ENCODE peak calls at places on chromosomes 2 and 18, in seven cellular contexts. One of them, this sample, is unnamed.

GRCh38 chr18:35335861-35336260 is 8.4 kb downstream of the ZNF24 start:
- DNase-seq in OCI-LY7: no peak
- DNase-seq in neural progenitor cell: no peak
- DNase-seq in progenitor cell of endocrine pancreas: no peak
- DNase-seq in naive thymus-derived CD8-positive, alpha-beta T cell: no peak
- DNase-seq in germinal center: no peak
- DNase-seq in HL-60: no peak
- DNase-seq in this sample: no peak

GRCh38 chr18:394997-395383 is 105.5 kb downstream of the COLEC12 start:
- DNase-seq in progenitor cell of endocrine pancreas: no peak
- DNase-seq in naive thymus-derived CD8-positive, alpha-beta T cell: no peak
- DNase-seq in germinal center: no peak
- DNase-seq in HL-60: no peak
- DNase-seq in OCI-LY7: no peak
- DNase-seq in neural progenitor cell: no peak
- DNase-seq in this sample: no peak

GRCh38 chr2:134917958-134918517 is 584 bp upstream of the CCNT2 start:
- DNase-seq in OCI-LY7: peak
- DNase-seq in neural progenitor cell: no peak
- DNase-seq in progenitor cell of endocrine pancreas: peak
- DNase-seq in germinal center: peak
- DNase-seq in naive thymus-derived CD8-positive, alpha-beta T cell: peak
- DNase-seq in HL-60: peak
- DNase-seq in this sample: no peak

GRCh38 chr2:52334185-52334584 is 1302.3 kb upstream of the NRXN1 start:
- DNase-seq in neural progenitor cell: no peak
- DNase-seq in naive thymus-derived CD8-positive, alpha-beta T cell: no peak
- DNase-seq in germinal center: no peak
- DNase-seq in OCI-LY7: no peak
- DNase-seq in progenitor cell of endocrine pancreas: no peak
- DNase-seq in HL-60: no peak
- DNase-seq in this sample: no peak

GRCh38 chr2:70087703-70088507 is 628 bp downstream of the PCBP1 start:
- DNase-seq in progenitor cell of endocrine pancreas: peak
- DNase-seq in HL-60: peak
- DNase-seq in germinal center: peak
- DNase-seq in neural progenitor cell: peak
- DNase-seq in OCI-LY7: peak
- DNase-seq in naive thymus-derived CD8-positive, alpha-beta T cell: peak
- DNase-seq in this sample: peak

GRCh38 chr2:229910832-229911412 is 10.9 kb downstream of the TRIP12 start:
- DNase-seq in germinal center: peak
- DNase-seq in neural progenitor cell: peak
- DNase-seq in OCI-LY7: peak
- DNase-seq in progenitor cell of endocrine pancreas: no peak
- DNase-seq in naive thymus-derived CD8-positive, alpha-beta T cell: peak
- DNase-seq in HL-60: no peak
- DNase-seq in this sample: peak

GRCh38 chr18:77749189-77749588 is 499.5 kb downstream of the GALR1 start:
- DNase-seq in germinal center: peak
- DNase-seq in HL-60: no peak
- DNase-seq in progenitor cell of endocrine pancreas: no peak
- DNase-seq in naive thymus-derived CD8-positive, alpha-beta T cell: no peak
- DNase-seq in neural progenitor cell: peak
- DNase-seq in OCI-LY7: no peak
- DNase-seq in this sample: peak

GRCh38 chr2:197359859-197360258 is 49.3 kb upstream of the ANKRD44 start:
- DNase-seq in OCI-LY7: no peak
- DNase-seq in neural progenitor cell: no peak
- DNase-seq in germinal center: peak
- DNase-seq in naive thymus-derived CD8-positive, alpha-beta T cell: no peak
- DNase-seq in HL-60: no peak
- DNase-seq in progenitor cell of endocrine pancreas: no peak
- DNase-seq in this sample: no peak

GRCh38 chr2:239758325-239758877 is 266.7 kb downstream of the NDUFA10 start:
- DNase-seq in progenitor cell of endocrine pancreas: no peak
- DNase-seq in germinal center: no peak
- DNase-seq in HL-60: no peak
- DNase-seq in OCI-LY7: no peak
- DNase-seq in naive thymus-derived CD8-positive, alpha-beta T cell: no peak
- DNase-seq in neural progenitor cell: no peak
- DNase-seq in this sample: no peak

GRCh38 chr2:56531668-56532420 is 348.1 kb downstream of the CCDC85A start:
- DNase-seq in HL-60: no peak
- DNase-seq in OCI-LY7: no peak
- DNase-seq in germinal center: no peak
- DNase-seq in neural progenitor cell: no peak
- DNase-seq in naive thymus-derived CD8-positive, alpha-beta T cell: no peak
- DNase-seq in progenitor cell of endocrine pancreas: no peak
- DNase-seq in this sample: no peak

GRCh38 chr2:33184026-33184425 is 237.3 kb downstream of the LTBP1 start:
- DNase-seq in naive thymus-derived CD8-positive, alpha-beta T cell: no peak
- DNase-seq in OCI-LY7: no peak
- DNase-seq in HL-60: no peak
- DNase-seq in germinal center: no peak
- DNase-seq in neural progenitor cell: no peak
- DNase-seq in progenitor cell of endocrine pancreas: no peak
- DNase-seq in this sample: no peak

This sample was measured in NB4.